ENCODE peak calls at places on chromosomes 6 and 20, in eight cellular contexts. U is adipocyte; M is body of pancreas; R is activated T-cell treated with anti-CD3 and anti-CD28 coated beads for 1 hour; J is left cardiac atrium; G is EL; I is stimulated activated CD8-positive, alpha-beta memory T cell treated with anti-CD3 and anti-CD28 coated beads, Interleukin-4, amount 100 ng/mL, for 4 hours; W is CD8-positive, alpha-beta memory T cell. K is an unnamed sample.

GRCh38 chr6:45388328-45388727 is 10.6 kb upstream of the SUPT3H start:
- DNase-seq in R (no peak), I (no peak), M (no peak), W (no peak), J (no peak), G (peak; percentile 36), U (peak; percentile 68), K (no peak)

GRCh38 chr20:11083841-11084240 is 410.0 kb upstream of the JAG1 start:
- DNase-seq in U (no peak), W (no peak), M (no peak), J (no peak), G (no peak), R (no peak), I (no peak), K (no peak)

GRCh38 chr20:33211817-33212424 is 5.2 kb upstream of the BPIFA3 start:
- DNase-seq in U (peak; percentile 22), G (peak; percentile 37), R (peak; percentile 7), M (peak; percentile 77), W (no peak), J (no peak), I (no peak), K (peak; percentile 14)

GRCh38 chr20:32970115-32970972 is 33.9 kb downstream of the SUN5 start:
- DNase-seq in J (no peak), M (no peak), I (no peak), W (no peak), G (no peak), R (no peak), U (no peak), K (no peak)

GRCh38 chr6:159982726-159983506 is 14.0 kb downstream of the IGF2R start:
- DNase-seq in J (no peak), G (peak; percentile 40), M (no peak), R (no peak), U (peak; percentile 58), I (no peak), W (peak; percentile 44), K (no peak)

GRCh38 chr6:157955675-157956074 is 26.0 kb upstream of the SYNJ2 start:
- DNase-seq in W (no peak), U (no peak), M (no peak), R (no peak), G (no peak), J (no peak), I (no peak), K (no peak)

GRCh38 chr6:159065091-159065490 is 20.3 kb upstream of the TAGAP start:
- DNase-seq in M (no peak), J (no peak), I (no peak), U (no peak), W (no peak), G (no peak), R (no peak), K (no peak)

GRCh38 chr20:2287504-2287903 is 8.3 kb upstream of the TGM3 start:
- DNase-seq in J (no peak), I (no peak), G (no peak), U (no peak), W (no peak), M (no peak), R (no peak), K (peak; percentile 15)

GRCh38 chr6:142819603-142820335 is 125.2 kb downstream of the HIVEP2 start:
- DNase-seq in W (peak; percentile 53), G (peak; percentile 18), R (peak; percentile 32), J (no peak), M (no peak), I (no peak), U (peak; percentile 61), K (no peak)

GRCh38 chr20:10449270-10449669 is 14.2 kb downstream of the SLX4IP start:
- DNase-seq in M (peak; percentile 18), G (no peak), U (no peak), I (no peak), R (no peak), W (no peak), J (no peak), K (no peak)

GRCh38 chr6:75065524-75065923 is 140.3 kb downstream of the COL12A1 start:
- DNase-seq in R (no peak), I (no peak), G (peak; percentile 26), J (no peak), W (no peak), M (no peak), U (no peak), K (no peak)

GRCh38 chr6:4698901-4699659 is 77.1 kb upstream of the CDYL start:
- DNase-seq in M (no peak), G (no peak), U (no peak), W (no peak), J (no peak), I (no peak), R (no peak), K (no peak)